ENCODE peak calls at places on chromosomes 13 and 19, in five cellular contexts. One of them, this sample, is unnamed.

GRCh38 chr13:101209206-101209893 is 207.0 kb downstream of the NALCN start:
- DNase-seq in suprapubic skin: no peak
- DNase-seq in A549: no peak
- DNase-seq in epithelial cell of esophagus: peak; percentile 77
- DNase-seq in SK-N-SH: no peak
- DNase-seq in this sample: no peak

GRCh38 chr13:85241045-85241444 is 558.2 kb downstream of the SLITRK6 start:
- DNase-seq in suprapubic skin: no peak
- DNase-seq in A549: no peak
- DNase-seq in epithelial cell of esophagus: peak; percentile 73
- DNase-seq in SK-N-SH: no peak
- DNase-seq in this sample: peak; percentile 16

GRCh38 chr13:33328691-33329090 is 43.1 kb upstream of the STARD13 start:
- DNase-seq in suprapubic skin: no peak
- DNase-seq in A549: no peak
- DNase-seq in epithelial cell of esophagus: peak; percentile 28
- DNase-seq in SK-N-SH: peak; percentile 44
- DNase-seq in this sample: no peak

GRCh38 chr13:76029088-76029487 is 393.0 kb downstream of the LMO7 start:
- DNase-seq in suprapubic skin: no peak
- DNase-seq in A549: no peak
- DNase-seq in epithelial cell of esophagus: no peak
- DNase-seq in SK-N-SH: no peak
- DNase-seq in this sample: no peak

GRCh38 chr13:61944329-61944929 is 528.8 kb upstream of the PCDH20 start:
- DNase-seq in suprapubic skin: no peak
- DNase-seq in A549: no peak
- DNase-seq in epithelial cell of esophagus: no peak
- DNase-seq in SK-N-SH: no peak
- DNase-seq in this sample: no peak

GRCh38 chr13:110298566-110299321 is 8.2 kb downstream of the COL4A1 start:
- DNase-seq in suprapubic skin: no peak
- DNase-seq in A549: no peak
- DNase-seq in epithelial cell of esophagus: no peak
- DNase-seq in SK-N-SH: no peak
- DNase-seq in this sample: no peak

GRCh38 chr19:4086336-4086953 is 19.7 kb upstream of the ZBTB7A start:
- DNase-seq in suprapubic skin: no peak
- DNase-seq in A549: peak; percentile 35
- DNase-seq in epithelial cell of esophagus: no peak
- DNase-seq in SK-N-SH: no peak
- DNase-seq in this sample: no peak

GRCh38 chr19:48798937-48799336 is 11.9 kb downstream of the BCAT2 start:
- DNase-seq in suprapubic skin: no peak
- DNase-seq in A549: no peak
- DNase-seq in epithelial cell of esophagus: peak; percentile 24
- DNase-seq in SK-N-SH: peak; percentile 19
- DNase-seq in this sample: no peak

GRCh38 chr19:34155686-34156085 is 16.6 kb upstream of the LSM14A start:
- DNase-seq in suprapubic skin: no peak
- DNase-seq in A549: no peak
- DNase-seq in epithelial cell of esophagus: peak; percentile 15
- DNase-seq in SK-N-SH: no peak
- DNase-seq in this sample: peak; percentile 29

GRCh38 chr19:48396010-48396870 is 2.8 kb downstream of the GRIN2D start:
- DNase-seq in suprapubic skin: no peak
- DNase-seq in A549: peak; percentile 70
- DNase-seq in epithelial cell of esophagus: no peak
- DNase-seq in SK-N-SH: no peak
- DNase-seq in this sample: no peak

GRCh38 chr19:43464089-43464775 is 1.2 kb downstream of the LYPD3 start:
- DNase-seq in suprapubic skin: peak; percentile 90
- DNase-seq in A549: no peak
- DNase-seq in epithelial cell of esophagus: no peak
- DNase-seq in SK-N-SH: peak; percentile 87
- DNase-seq in this sample: no peak

GRCh38 chr19:48629599-48630288 is 7.4 kb downstream of the DBP start:
- DNase-seq in suprapubic skin: no peak
- DNase-seq in A549: no peak
- DNase-seq in epithelial cell of esophagus: peak; percentile 59
- DNase-seq in SK-N-SH: peak; percentile 71
- DNase-seq in this sample: no peak

GRCh38 chr13:36819811-36820140 is 754 bp downstream of the RFXAP start:
- DNase-seq in suprapubic skin: no peak
- DNase-seq in A549: peak; percentile 9
- DNase-seq in epithelial cell of esophagus: peak; percentile 20
- DNase-seq in SK-N-SH: no peak
- DNase-seq in this sample: no peak

GRCh38 chr13:80338781-80339577 is 1.9 kb downstream of the SPRY2 start:
- DNase-seq in suprapubic skin: peak; percentile 86
- DNase-seq in A549: peak; percentile 61
- DNase-seq in epithelial cell of esophagus: peak; percentile 66
- DNase-seq in SK-N-SH: peak; percentile 77
- DNase-seq in this sample: peak; percentile 73

GRCh38 chr13:28478127-28478526 is 16.8 kb downstream of the FLT1 start:
- DNase-seq in suprapubic skin: no peak
- DNase-seq in A549: no peak
- DNase-seq in epithelial cell of esophagus: no peak
- DNase-seq in SK-N-SH: no peak
- DNase-seq in this sample: no peak

GRCh38 chr19:12527034-12527836 is 24.0 kb downstream of the ZNF564 start:
- DNase-seq in suprapubic skin: no peak
- DNase-seq in A549: peak; percentile 62
- DNase-seq in epithelial cell of esophagus: peak; percentile 32
- DNase-seq in SK-N-SH: no peak
- DNase-seq in this sample: peak; percentile 3

GRCh38 chr13:26558074-26558805 is 757 bp downstream of the WASF3 start:
- DNase-seq in suprapubic skin: no peak
- DNase-seq in A549: no peak
- DNase-seq in epithelial cell of esophagus: peak; percentile 12
- DNase-seq in SK-N-SH: peak; percentile 73
- DNase-seq in this sample: no peak

GRCh38 chr13:40664100-40665060 is 2.1 kb downstream of the FOXO1 start:
- DNase-seq in suprapubic skin: peak; percentile 86
- DNase-seq in A549: peak; percentile 46
- DNase-seq in epithelial cell of esophagus: peak; percentile 58
- DNase-seq in SK-N-SH: peak; percentile 70
- DNase-seq in this sample: no peak

GRCh38 chr19:34774857-34775256 is 1.8 kb upstream of the ZNF599 start:
- DNase-seq in suprapubic skin: no peak
- DNase-seq in A549: no peak
- DNase-seq in epithelial cell of esophagus: no peak
- DNase-seq in SK-N-SH: no peak
- DNase-seq in this sample: no peak

GRCh38 chr13:37869756-37870488 is at the start of gene TRPC4:
- DNase-seq in suprapubic skin: no peak
- DNase-seq in A549: peak; percentile 30
- DNase-seq in epithelial cell of esophagus: peak; percentile 75
- DNase-seq in SK-N-SH: peak; percentile 33
- DNase-seq in this sample: no peak

GRCh38 chr19:46611791-46612190 is 10.7 kb downstream of the CALM3 start:
- DNase-seq in suprapubic skin: no peak
- DNase-seq in A549: no peak
- DNase-seq in epithelial cell of esophagus: no peak
- DNase-seq in SK-N-SH: peak; percentile 4
- DNase-seq in this sample: no peak

GRCh38 chr19:42090687-42091086 is 14.7 kb downstream of the ZNF574 start:
- DNase-seq in suprapubic skin: no peak
- DNase-seq in A549: no peak
- DNase-seq in epithelial cell of esophagus: no peak
- DNase-seq in SK-N-SH: no peak
- DNase-seq in this sample: no peak

GRCh38 chr13:34420975-34421719 is 520.9 kb upstream of the NBEA start:
- DNase-seq in suprapubic skin: no peak
- DNase-seq in A549: no peak
- DNase-seq in epithelial cell of esophagus: peak; percentile 90
- DNase-seq in SK-N-SH: no peak
- DNase-seq in this sample: no peak

DNA sequence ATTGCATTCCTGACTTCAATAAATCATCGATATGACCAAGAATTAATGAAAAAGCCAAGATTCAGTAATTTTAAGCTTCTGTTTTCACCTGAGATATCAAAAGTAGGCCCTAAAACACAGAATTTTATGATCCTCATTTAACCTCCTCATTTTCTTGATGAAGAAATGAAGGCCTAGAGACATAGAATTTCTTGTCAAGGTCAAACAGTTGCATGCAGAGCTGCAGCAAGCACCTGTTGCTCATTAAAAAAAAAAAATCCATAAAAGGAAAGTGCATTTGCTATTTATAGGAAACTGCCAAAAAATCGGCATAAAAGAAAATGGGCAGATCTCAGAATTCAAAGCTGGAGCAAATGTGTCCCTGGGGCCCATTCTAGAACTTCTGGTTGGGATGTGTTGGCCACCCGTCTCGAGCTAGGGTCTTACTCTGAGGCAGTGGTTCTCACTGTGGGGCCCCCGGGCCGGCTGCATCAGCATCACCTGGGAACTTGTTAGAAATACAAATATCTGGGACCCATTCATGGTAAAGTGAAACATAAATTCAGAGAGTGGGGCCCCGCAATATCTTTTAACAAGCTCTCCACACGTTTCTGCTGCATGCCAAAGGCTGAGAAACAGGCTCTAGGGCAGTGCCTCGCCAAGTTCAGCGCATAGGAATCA is 224.7 kb upstream of the UBL3 start:
- DNase-seq in suprapubic skin: no peak
- DNase-seq in A549: no peak
- DNase-seq in epithelial cell of esophagus: no peak
- DNase-seq in SK-N-SH: no peak
- DNase-seq in this sample: no peak
- H3K4me3 ChIP-seq in suprapubic skin: no peak overlapping the region
- H3K4me3 ChIP-seq in A549: no peak overlapping the region
- H3K4me3 ChIP-seq in epithelial cell of esophagus: no peak overlapping the region
- H3K4me3 ChIP-seq in SK-N-SH: no peak overlapping the region
- H3K4me3 ChIP-seq in this sample: no peak overlapping the region

DNA sequence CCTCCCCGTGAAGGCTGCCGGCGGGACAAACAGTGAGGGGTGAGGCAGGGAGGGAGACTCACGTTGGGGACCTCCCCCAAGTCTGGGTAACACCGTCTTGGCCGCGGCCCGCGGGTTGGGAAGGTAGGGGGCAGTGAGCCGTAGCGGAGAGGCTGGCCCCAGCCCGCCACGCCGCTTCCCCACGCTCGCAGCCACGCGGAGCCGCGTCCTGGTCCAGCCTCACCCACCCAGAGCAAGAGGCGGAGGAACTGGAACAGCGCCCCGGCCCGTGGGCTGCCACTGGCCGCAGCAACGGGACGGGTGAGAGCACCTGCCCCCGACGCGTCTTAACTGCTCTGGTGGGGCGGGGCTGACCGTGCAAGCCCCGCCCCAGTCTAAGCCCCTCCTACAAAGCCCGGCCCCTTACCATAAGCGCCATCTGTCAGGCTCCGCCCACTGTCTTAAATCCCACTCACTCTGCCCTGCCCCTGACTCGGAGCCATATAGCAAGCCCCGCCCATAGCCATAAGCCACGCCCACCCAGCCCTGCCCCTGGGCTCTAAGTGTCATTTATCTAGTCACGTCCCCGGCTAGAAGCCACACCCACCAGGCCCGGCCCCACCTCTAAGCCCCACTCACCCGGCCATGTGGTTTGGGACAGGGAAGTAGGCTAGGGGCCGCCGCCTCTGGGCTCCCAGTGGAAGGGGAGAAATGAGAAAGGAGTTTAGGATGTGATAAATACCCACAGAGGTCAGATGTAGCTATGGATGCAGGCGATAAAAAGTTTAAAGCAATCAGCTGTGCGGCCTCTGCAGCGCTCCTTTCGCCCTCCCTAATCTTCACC is 2.1 kb upstream of the CCL25 start:
- DNase-seq in suprapubic skin: peak; percentile 91
- DNase-seq in A549: peak; percentile 94
- DNase-seq in epithelial cell of esophagus: peak; percentile 36
- DNase-seq in SK-N-SH: peak; percentile 98
- DNase-seq in this sample: peak; percentile 25
- H3K4me3 ChIP-seq in suprapubic skin: peak overlapping the region; percentile 38
- H3K4me3 ChIP-seq in A549: peak overlapping the region; percentile 48
- H3K4me3 ChIP-seq in epithelial cell of esophagus: no peak overlapping the region
- H3K4me3 ChIP-seq in SK-N-SH: no peak overlapping the region
- H3K4me3 ChIP-seq in this sample: peak overlapping the region; percentile 19

DNA sequence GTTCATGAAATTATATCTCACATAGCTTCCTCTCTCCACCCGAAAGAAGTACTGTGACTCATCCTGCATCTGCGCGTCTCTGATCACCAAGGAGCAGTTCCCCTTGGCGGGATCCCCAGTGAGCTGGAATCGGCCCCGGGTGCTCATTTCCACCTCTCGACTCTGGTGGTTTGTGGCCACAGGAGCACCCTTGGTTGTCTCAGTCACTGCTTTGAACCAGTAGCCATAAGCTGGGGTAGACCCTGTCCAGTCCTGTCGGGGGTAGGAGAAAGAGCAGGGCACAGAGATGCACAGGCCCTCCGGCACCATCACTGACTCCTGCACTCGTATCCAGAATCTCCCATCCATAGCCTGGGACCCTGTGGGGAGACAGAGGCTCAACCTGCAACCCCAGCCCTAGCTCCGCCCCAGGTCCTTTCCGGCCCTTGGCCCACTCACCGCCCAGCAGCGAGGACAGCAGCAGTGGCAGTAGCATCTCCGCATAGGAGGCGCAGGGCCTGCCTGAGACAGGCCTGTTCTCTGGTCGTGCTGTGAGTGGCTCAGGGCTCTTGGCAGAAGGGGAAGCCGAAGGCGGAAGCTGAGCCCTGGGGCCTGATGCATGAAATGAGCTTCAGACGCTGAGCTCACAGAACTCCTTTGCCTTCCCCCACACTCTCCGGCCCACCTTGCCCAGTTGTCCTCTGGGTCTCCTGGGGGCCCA is at the start of gene SIGLEC10:
- DNase-seq in suprapubic skin: no peak
- DNase-seq in A549: no peak
- DNase-seq in epithelial cell of esophagus: no peak
- DNase-seq in SK-N-SH: no peak
- DNase-seq in this sample: no peak
- H3K4me3 ChIP-seq in suprapubic skin: no peak within 1 kb of the TSS
- H3K4me3 ChIP-seq in A549: no peak within 1 kb of the TSS
- H3K4me3 ChIP-seq in epithelial cell of esophagus: no peak within 1 kb of the TSS
- H3K4me3 ChIP-seq in SK-N-SH: no peak within 1 kb of the TSS
- H3K4me3 ChIP-seq in this sample: no peak within 1 kb of the TSS

DNA sequence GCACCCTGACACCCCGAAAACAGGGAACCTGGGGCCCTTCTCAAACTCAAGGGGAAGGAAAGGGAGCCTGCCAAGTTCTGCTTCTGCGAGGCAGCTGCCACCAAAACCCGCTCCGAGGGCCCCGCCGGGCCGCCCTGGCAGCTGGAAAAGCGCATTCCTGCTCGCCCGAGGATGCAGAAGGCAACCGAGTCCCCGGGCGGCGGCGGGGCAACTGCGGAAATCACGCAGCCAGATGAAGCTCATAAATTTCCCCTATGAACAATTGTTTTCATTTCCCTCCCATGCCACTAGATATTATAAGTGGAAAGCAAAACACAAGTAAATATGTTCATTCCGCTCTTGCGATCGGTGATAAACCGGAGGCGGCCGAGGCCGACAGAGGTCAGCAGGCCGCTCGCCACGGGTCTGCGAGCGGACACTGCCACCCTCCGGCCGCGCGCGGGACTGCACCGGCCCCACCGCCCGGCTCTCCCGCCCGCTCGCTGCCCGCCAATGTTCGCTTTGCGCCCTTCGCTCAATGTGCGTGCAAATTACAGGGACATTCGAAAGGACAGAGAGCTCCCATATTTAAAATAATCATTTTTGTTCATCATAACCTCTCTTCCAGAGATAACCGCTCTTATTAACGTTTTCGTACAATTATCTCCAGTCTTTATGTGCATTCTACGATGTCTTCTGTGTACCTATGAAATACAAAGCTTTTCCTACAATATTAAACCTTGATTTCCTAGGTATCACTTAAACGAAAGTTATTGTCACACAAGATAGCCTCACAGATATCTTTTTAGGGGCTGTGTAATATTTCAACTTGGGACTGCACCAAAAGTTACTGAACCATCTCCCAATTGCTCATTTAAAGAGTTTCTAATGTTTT is 120.8 kb upstream of the ZNF507 start:
- DNase-seq in suprapubic skin: no peak
- DNase-seq in A549: peak; percentile 71
- DNase-seq in epithelial cell of esophagus: peak; percentile 37
- DNase-seq in SK-N-SH: peak; percentile 94
- DNase-seq in this sample: no peak
- H3K4me3 ChIP-seq in suprapubic skin: peak overlapping the region; percentile 16
- H3K4me3 ChIP-seq in A549: no peak overlapping the region
- H3K4me3 ChIP-seq in epithelial cell of esophagus: no peak overlapping the region
- H3K4me3 ChIP-seq in SK-N-SH: peak overlapping the region; percentile 44
- H3K4me3 ChIP-seq in this sample: peak overlapping the region; percentile 11